ENCODE peak calls at places on chromosomes 4 and X, in ten cellular contexts. B is ascending aorta, Y is astrocyte of the spinal cord, G is A673, L is colonic mucosa, J is WTC11, D is choroid plexus epithelial cell, W is SK-N-SH, U is upper lobe of right lung, E is ovary. Q is an unnamed sample.

GRCh38 chrX:105101378-105101777 is 119.1 kb downstream of the TEX13A start:
- DNase-seq in B (no peak), Y (no peak), G (no peak), L (no peak), J (no peak), D (no peak), W (no peak), U (no peak), E (no peak), Q (no peak)

GRCh38 chr4:78560296-78560963 is 8.9 kb downstream of the ANXA3 start:
- DNase-seq in B (no peak), Y (peak), G (no peak), L (no peak), J (no peak), D (peak), W (no peak), U (no peak), E (no peak), Q (no peak)

GRCh38 chrX:32448320-32448719 is 763.0 kb downstream of the DMD start:
- DNase-seq in B (no peak), Y (no peak), G (no peak), L (no peak), J (no peak), D (peak), W (no peak), U (no peak), E (no peak), Q (no peak)

GRCh38 chrX:132491191-132491590 is 2.4 kb upstream of the MBNL3 start:
- DNase-seq in B (no peak), Y (no peak), G (peak), L (peak), J (no peak), D (no peak), W (no peak), U (no peak), E (no peak), Q (peak)

GRCh38 chr4:109078724-109079123 is 223.7 kb downstream of the COL25A1 start:
- DNase-seq in B (no peak), Y (peak), G (peak), L (no peak), J (no peak), D (peak), W (no peak), U (no peak), E (no peak), Q (no peak)

GRCh38 chr4:34861661-34862060 is 1382.7 kb downstream of the ARAP2 start:
- DNase-seq in B (no peak), Y (peak), G (no peak), L (no peak), J (no peak), D (peak), W (no peak), U (no peak), E (no peak), Q (no peak)

GRCh38 chr4:110164856-110165255 is 33.6 kb downstream of the ELOVL6 start:
- DNase-seq in B (no peak), Y (no peak), G (no peak), L (no peak), J (no peak), D (no peak), W (no peak), U (no peak), E (no peak), Q (no peak)

GRCh38 chrX:108590496-108590895 is 145.9 kb downstream of the IRS4 start:
- DNase-seq in B (no peak), Y (peak), G (peak), L (no peak), J (no peak), D (peak), W (no peak), U (no peak), E (no peak), Q (no peak)

GRCh38 chr4:172996571-172997216 is 171.9 kb upstream of the GALNT7 start:
- DNase-seq in B (no peak), Y (peak), G (no peak), L (no peak), J (no peak), D (peak), W (no peak), U (no peak), E (no peak), Q (no peak)

GRCh38 chr4:185573651-185574199 is 38.4 kb upstream of the PDLIM3 start:
- DNase-seq in B (no peak), Y (peak), G (peak), L (no peak), J (peak), D (peak), W (peak), U (no peak), E (no peak), Q (no peak)

GRCh38 chr4:100190643-100191600 is 654 bp upstream of the DDIT4L start:
- DNase-seq in B (no peak), Y (peak), G (peak), L (no peak), J (no peak), D (peak), W (no peak), U (no peak), E (peak), Q (no peak)

GRCh38 chr4:3461515-3462291 is 1.4 kb upstream of the DOK7 start:
- DNase-seq in B (peak), Y (no peak), G (no peak), L (peak), J (no peak), D (no peak), W (no peak), U (peak), E (no peak), Q (no peak)

GRCh38 chrX:129931411-129932136 is 25.6 kb downstream of the UTP14A start:
- DNase-seq in B (peak), Y (peak), G (peak), L (peak), J (peak), D (peak), W (peak), U (peak), E (peak), Q (peak)

GRCh38 chr4:95267081-95267480 is 281.7 kb downstream of the UNC5C start:
- DNase-seq in B (no peak), Y (peak), G (no peak), L (no peak), J (no peak), D (peak), W (no peak), U (no peak), E (no peak), Q (no peak)

GRCh38 chr4:182884046-182884445 is 33.1 kb downstream of the DCTD start:
- DNase-seq in B (no peak), Y (no peak), G (no peak), L (no peak), J (no peak), D (no peak), W (no peak), U (no peak), E (no peak), Q (no peak)

GRCh38 chr4:80196259-80197131 is 808 bp upstream of the PRDM8 start:
- DNase-seq in B (no peak), Y (no peak), G (no peak), L (no peak), J (peak), D (no peak), W (no peak), U (no peak), E (no peak), Q (no peak)

GRCh38 chrX:125295337-125295736 is 24.3 kb upstream of the TEX13C start:
- DNase-seq in B (no peak), Y (no peak), G (peak), L (no peak), J (no peak), D (no peak), W (no peak), U (no peak), E (no peak), Q (no peak)

GRCh38 chr4:180407273-180407885 is 1835.8 kb upstream of the TENM3 start:
- DNase-seq in B (no peak), Y (no peak), G (peak), L (no peak), J (no peak), D (no peak), W (no peak), U (no peak), E (no peak), Q (no peak)

GRCh38 chr4:185016101-185016940 is 2.0 kb upstream of the HELT start:
- DNase-seq in B (no peak), Y (no peak), G (no peak), L (no peak), J (peak), D (no peak), W (no peak), U (no peak), E (no peak), Q (no peak)

GRCh38 chr4:169870507-169870906 is 112.8 kb upstream of the HPF1 start:
- DNase-seq in B (no peak), Y (no peak), G (no peak), L (no peak), J (no peak), D (no peak), W (no peak), U (no peak), E (no peak), Q (no peak)

GRCh38 chrX:108397627-108398392 is 40.4 kb downstream of the COL4A6 start:
- DNase-seq in B (no peak), Y (no peak), G (no peak), L (no peak), J (no peak), D (no peak), W (no peak), U (no peak), E (no peak), Q (no peak)

GRCh38 chr4:83851261-83852084 is 315.6 kb downstream of the GPAT3 start:
- DNase-seq in B (no peak), Y (peak), G (no peak), L (no peak), J (peak), D (peak), W (no peak), U (no peak), E (no peak), Q (no peak)

GRCh38 chrX:30713061-30713525 is 59.9 kb downstream of the GK start:
- DNase-seq in B (peak), Y (peak), G (peak), L (peak), J (peak), D (peak), W (peak), U (no peak), E (no peak), Q (peak)

GRCh38 chrX:22666441-22666840 is 333.3 kb upstream of the DDX53 start:
- DNase-seq in B (no peak), Y (peak), G (peak), L (no peak), J (peak), D (peak), W (peak), U (no peak), E (no peak), Q (no peak)

GRCh38 chr4:185590982-185591381 is 55.7 kb upstream of the PDLIM3 start:
- DNase-seq in B (no peak), Y (no peak), G (no peak), L (no peak), J (no peak), D (no peak), W (no peak), U (no peak), E (no peak), Q (no peak)

GRCh38 chr4:7511509-7511908 is 76.8 kb upstream of the PSAPL1 start:
- DNase-seq in B (no peak), Y (no peak), G (no peak), L (no peak), J (no peak), D (no peak), W (peak), U (no peak), E (no peak), Q (no peak)

GRCh38 chrX:72479324-72480274 is 93.0 kb downstream of the HDAC8 start:
- DNase-seq in B (no peak), Y (no peak), G (no peak), L (peak), J (no peak), D (no peak), W (no peak), U (no peak), E (no peak), Q (no peak)

GRCh38 chr4:11313157-11313943 is 115.3 kb downstream of the HS3ST1 start:
- DNase-seq in B (no peak), Y (peak), G (no peak), L (no peak), J (no peak), D (no peak), W (no peak), U (no peak), E (no peak), Q (no peak)

GRCh38 chrX:28920141-28920540 is 332.9 kb downstream of the IL1RAPL1 start:
- DNase-seq in B (no peak), Y (no peak), G (no peak), L (no peak), J (no peak), D (no peak), W (no peak), U (no peak), E (no peak), Q (no peak)

GRCh38 chr4:98663226-98664006 is 5.0 kb upstream of the TSPAN5 start:
- DNase-seq in B (no peak), Y (no peak), G (no peak), L (no peak), J (no peak), D (no peak), W (no peak), U (no peak), E (no peak), Q (no peak)

GRCh38 chr4:157265281-157265680 is 44.8 kb downstream of the GRIA2 start:
- DNase-seq in B (no peak), Y (peak), G (peak), L (no peak), J (peak), D (peak), W (no peak), U (no peak), E (no peak), Q (no peak)

GRCh38 chr4:153641532-153641931 is 42.5 kb upstream of the TLR2 start:
- DNase-seq in B (no peak), Y (no peak), G (no peak), L (no peak), J (no peak), D (no peak), W (no peak), U (no peak), E (no peak), Q (no peak)

GRCh38 chr4:119493419-119493818 is 135.2 kb downstream of the PDE5A start:
- DNase-seq in B (no peak), Y (no peak), G (peak), L (no peak), J (no peak), D (peak), W (no peak), U (no peak), E (no peak), Q (no peak)

GRCh38 chrX:103441878-103442535 is 65.7 kb downstream of the BEX3 start:
- DNase-seq in B (no peak), Y (no peak), G (no peak), L (no peak), J (no peak), D (no peak), W (no peak), U (no peak), E (no peak), Q (no peak)

GRCh38 chrX:23822397-23822796 is 39.4 kb downstream of the SAT1 start:
- DNase-seq in B (no peak), Y (peak), G (no peak), L (peak), J (no peak), D (peak), W (no peak), U (no peak), E (no peak), Q (no peak)

GRCh38 chrX:44992775-44993174 is 119.8 kb downstream of the KDM6A start:
- DNase-seq in B (no peak), Y (no peak), G (no peak), L (no peak), J (no peak), D (no peak), W (no peak), U (no peak), E (no peak), Q (no peak)

GRCh38 chr4:79042079-79042674 is 102.9 kb upstream of the PAQR3 start:
- DNase-seq in B (no peak), Y (peak), G (peak), L (peak), J (no peak), D (peak), W (peak), U (no peak), E (no peak), Q (no peak)

GRCh38 chrX:141936080-141936479 is 32.4 kb downstream of the MAGEC1 start:
- DNase-seq in B (no peak), Y (peak), G (no peak), L (no peak), J (no peak), D (peak), W (no peak), U (no peak), E (no peak), Q (no peak)
- TF ChIP-seq CTCF in B (no peak), Y (peak), G (no peak), L (no peak), J (no peak), D (peak), W (peak), U (no peak), E (no peak), Q (no peak)

DNA sequence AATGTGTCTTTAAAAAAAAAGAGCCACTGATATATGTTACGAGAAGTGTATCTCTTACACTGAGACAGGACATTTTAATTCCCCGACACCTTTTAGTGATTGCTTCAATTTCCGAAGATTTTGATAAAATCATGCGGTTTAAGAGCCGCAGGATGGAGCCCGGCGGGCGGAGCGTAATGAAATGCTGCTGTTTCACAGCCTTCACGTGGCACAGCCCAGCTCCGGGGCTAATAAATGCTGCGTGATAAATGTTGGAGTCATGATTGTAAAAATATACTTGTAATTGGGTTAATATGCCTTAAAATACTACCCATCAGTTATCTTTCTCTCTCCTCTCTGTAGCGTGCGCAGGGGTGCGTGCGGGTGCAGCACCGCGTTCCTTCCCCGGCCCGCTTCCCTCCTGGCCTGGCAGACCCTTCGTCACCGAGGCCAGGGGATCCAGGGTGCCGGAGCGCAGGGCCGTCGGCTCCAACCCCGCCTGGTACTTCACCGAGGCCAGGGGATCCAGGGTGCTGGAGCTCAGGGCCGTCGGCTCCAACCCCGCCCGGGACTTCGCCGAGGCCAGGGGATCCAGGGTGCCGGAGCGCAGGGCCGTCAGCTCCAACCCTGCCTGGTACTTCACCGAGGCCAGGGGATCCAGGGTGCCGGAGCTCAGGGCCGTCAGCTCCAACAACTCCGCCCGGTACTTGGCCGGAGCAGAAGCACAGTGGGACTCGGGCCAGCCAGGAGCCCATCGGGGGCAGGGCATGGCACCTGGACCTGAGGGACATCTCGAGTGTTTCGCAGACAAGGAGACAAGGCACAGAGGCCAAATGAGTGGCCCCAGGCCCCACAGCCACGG is 85.3 kb downstream of the FAM53A start:
- DNase-seq in B (no peak), Y (no peak), G (no peak), L (no peak), J (no peak), D (no peak), W (no peak), U (peak), E (no peak), Q (no peak)
- TF ChIP-seq CTCF in B (no peak), Y (no peak), G (no peak), L (no peak), J (no peak), D (no peak), W (no peak), U (no peak), E (no peak), Q (no peak)

GRCh38 chr4:35912174-35912573 is 332.1 kb downstream of the ARAP2 start:
- DNase-seq in B (no peak), Y (no peak), G (no peak), L (no peak), J (no peak), D (no peak), W (no peak), U (no peak), E (no peak), Q (no peak)
- TF ChIP-seq CTCF in B (no peak), Y (no peak), G (no peak), L (no peak), J (no peak), D (no peak), W (no peak), U (no peak), E (no peak), Q (no peak)

GRCh38 chr4:8553216-8553615 is 27.0 kb upstream of the GPR78 start:
- DNase-seq in B (no peak), Y (no peak), G (no peak), L (no peak), J (no peak), D (no peak), W (peak), U (no peak), E (peak), Q (no peak)

GRCh38 chr4:8553958-8554357 is 26.2 kb upstream of the GPR78 start:
- DNase-seq in B (no peak), Y (no peak), G (no peak), L (no peak), J (no peak), D (no peak), W (no peak), U (peak), E (peak), Q (no peak)

GRCh38 chr4:8556341-8557150 is 23.6 kb upstream of the GPR78 start:
- DNase-seq in B (no peak), Y (no peak), G (no peak), L (no peak), J (no peak), D (peak), W (no peak), U (peak), E (peak), Q (no peak)

GRCh38 chr4:8555716-8556115 is 24.5 kb upstream of the GPR78 start:
- DNase-seq in B (no peak), Y (no peak), G (no peak), L (no peak), J (no peak), D (no peak), W (no peak), U (peak), E (peak), Q (peak)

DNA sequence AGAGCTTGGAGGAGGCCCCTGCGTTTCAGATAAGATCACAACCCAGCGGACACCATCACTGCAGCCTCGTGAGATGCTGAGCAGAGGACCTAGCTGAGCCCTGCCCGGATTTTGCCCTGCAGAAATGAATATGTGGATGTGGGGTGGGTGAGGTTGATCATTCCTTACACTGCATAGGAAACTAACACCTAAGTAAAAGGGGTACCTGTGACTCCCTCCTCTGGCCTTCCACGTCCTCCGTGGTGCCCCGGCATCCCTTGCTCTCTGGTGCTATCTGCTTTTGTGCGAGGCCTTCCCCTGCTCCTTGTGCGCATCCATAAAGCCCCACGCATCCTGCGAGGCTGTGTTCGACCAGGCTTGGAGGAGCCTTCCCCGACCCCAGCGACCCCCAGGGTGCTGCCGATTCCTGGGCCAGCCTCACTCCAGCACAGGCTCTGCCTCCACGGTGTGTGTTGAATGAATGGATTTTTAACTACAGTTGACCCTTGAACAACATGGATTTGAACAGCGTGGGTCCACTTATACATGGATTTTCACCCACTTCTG is 25.6 kb upstream of the GPR78 start:
- DNase-seq in B (no peak), Y (no peak), G (no peak), L (no peak), J (no peak), D (no peak), W (no peak), U (peak), E (peak), Q (no peak)
- TF ChIP-seq CTCF in B (no peak), Y (no peak), G (no peak), L (no peak), J (no peak), D (no peak), W (no peak), U (no peak), E (no peak), Q (no peak)

Q was measured in CD14-positive monocyte.